ENCODE peak calls at places on chromosomes 4 and X, in eight cellular contexts. W is body of pancreas, I is A549, V is adrenal gland, N is GM12891, X is uterus, Y is GM12878, O is breast epithelium. G is an unnamed sample.

GRCh38 chr4:81426770-81427604 is 44.7 kb downstream of the RASGEF1B start:
- DNase-seq in W (no peak), I (no peak), V (no peak), N (no peak), X (no peak), Y (no peak), O (no peak), G (no peak)

GRCh38 chrX:45769919-45770582 is 569.4 kb upstream of the DIPK2B start:
- DNase-seq in W (peak; percentile 46), I (peak; percentile 86), V (peak; percentile 66), N (peak; percentile 20), X (peak; percentile 76), Y (peak; percentile 51), O (no peak), G (peak; percentile 2)

GRCh38 chrX:47222776-47223350 is 4.4 kb downstream of the CDK16 start:
- DNase-seq in W (no peak), I (no peak), V (peak; percentile 13), N (no peak), X (no peak), Y (no peak), O (no peak), G (no peak)

GRCh38 chrX:149699761-149700160 is 12.1 kb upstream of the MAGEA11 start:
- DNase-seq in W (no peak), I (no peak), V (no peak), N (no peak), X (no peak), Y (no peak), O (no peak), G (no peak)

GRCh38 chr4:3074846-3075651 is 568 bp downstream of the HTT start:
- DNase-seq in W (peak; percentile 48), I (peak; percentile 54), V (peak; percentile 64), N (no peak), X (peak; percentile 45), Y (no peak), O (peak; percentile 63), G (no peak)

GRCh38 chrX:131741103-131741581 is 197.3 kb downstream of the OR13H1 start:
- DNase-seq in W (no peak), I (peak; percentile 50), V (peak; percentile 76), N (no peak), X (peak; percentile 84), Y (peak; percentile 87), O (no peak), G (peak; percentile 11)

GRCh38 chr4:37389967-37390580 is 145.5 kb downstream of the NWD2 start:
- DNase-seq in W (peak; percentile 46), I (peak; percentile 46), V (no peak), N (no peak), X (no peak), Y (no peak), O (no peak), G (no peak)

GRCh38 chrX:53421772-53422090 is 723 bp downstream of the SMC1A start:
- DNase-seq in W (no peak), I (no peak), V (no peak), N (no peak), X (no peak), Y (no peak), O (no peak), G (no peak)

GRCh38 chrX:20274121-20274520 is 7.4 kb upstream of the RPS6KA3 start:
- DNase-seq in W (no peak), I (no peak), V (no peak), N (no peak), X (no peak), Y (no peak), O (no peak), G (no peak)

GRCh38 chr4:80790152-80790551 is 240.4 kb upstream of the BMP3 start:
- DNase-seq in W (no peak), I (no peak), V (no peak), N (no peak), X (no peak), Y (no peak), O (no peak), G (no peak)

GRCh38 chrX:30939928-30940327 is 50.9 kb upstream of the TAB3 start:
- DNase-seq in W (no peak), I (no peak), V (no peak), N (no peak), X (no peak), Y (no peak), O (no peak), G (no peak)

GRCh38 chr4:5780831-5781480 is 70.0 kb downstream of the EVC start:
- DNase-seq in W (no peak), I (no peak), V (no peak), N (no peak), X (no peak), Y (no peak), O (no peak), G (no peak)

GRCh38 chr4:26687728-26688127 is 103.8 kb downstream of the TBC1D19 start:
- DNase-seq in W (no peak), I (no peak), V (no peak), N (no peak), X (no peak), Y (no peak), O (no peak), G (no peak)

GRCh38 chr4:185592845-185593488 is 57.7 kb upstream of the PDLIM3 start:
- DNase-seq in W (no peak), I (peak; percentile 7), V (no peak), N (no peak), X (no peak), Y (no peak), O (no peak), G (no peak)

GRCh38 chr4:139454646-139455045 is 725 bp downstream of the RAB33B start:
- DNase-seq in W (no peak), I (no peak), V (no peak), N (no peak), X (no peak), Y (no peak), O (no peak), G (no peak)

GRCh38 chr4:102525099-102525498 is 23.9 kb downstream of the NFKB1 start:
- DNase-seq in W (no peak), I (no peak), V (no peak), N (no peak), X (no peak), Y (no peak), O (no peak), G (no peak)

GRCh38 chr4:105784761-105785160 is 76.2 kb downstream of the GSTCD start:
- DNase-seq in W (no peak), I (no peak), V (no peak), N (no peak), X (no peak), Y (no peak), O (no peak), G (no peak)

DNA sequence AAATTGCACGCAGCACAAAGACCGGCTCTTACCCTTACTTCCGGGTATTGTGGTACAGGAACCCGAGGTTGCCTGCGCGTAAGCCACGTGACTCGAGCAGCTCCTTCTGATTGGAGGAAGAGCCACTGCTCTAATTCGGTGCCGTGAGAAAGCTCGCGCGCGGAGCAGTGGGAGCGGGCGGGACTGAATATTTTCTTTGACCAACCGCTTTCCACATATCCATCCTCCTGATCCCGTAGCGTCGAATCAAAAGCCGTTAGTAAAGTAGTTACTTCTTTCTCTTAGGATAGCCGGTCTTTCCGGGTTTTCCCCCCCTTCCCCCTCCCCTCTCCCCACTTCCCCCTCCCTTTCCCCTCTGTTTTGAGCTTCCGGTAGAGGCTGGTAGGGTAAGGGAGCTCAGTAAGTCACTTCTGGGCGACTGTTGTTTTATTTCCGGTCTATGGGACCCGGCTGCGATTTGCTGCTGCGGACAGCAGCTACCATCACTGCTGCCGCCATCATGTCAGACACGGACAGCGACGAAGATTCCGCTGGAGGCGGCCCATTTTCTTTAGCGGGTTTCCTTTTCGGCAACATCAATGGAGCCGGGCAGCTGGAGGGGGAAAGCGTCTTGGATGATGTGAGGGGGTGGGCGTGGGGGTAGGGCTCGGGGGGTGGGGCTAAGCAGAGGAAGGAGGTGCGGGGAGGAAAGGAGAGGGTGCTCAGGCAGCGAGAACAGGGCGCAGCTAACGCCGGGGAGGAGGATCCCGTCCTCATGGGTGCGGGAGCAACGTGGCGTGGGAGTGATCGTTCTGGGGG is at the start of gene TAF1:
- DNase-seq in W (peak; percentile 92), I (peak; percentile 98), V (peak; percentile 97), N (peak; percentile 51), X (peak; percentile 91), Y (peak; percentile 95), O (peak; percentile 92), G (peak; percentile 60)
- TF ChIP-seq POLR2A in W (peak; percentile 75), I (peak; percentile 82), V (peak; percentile 83), N (no peak), X (peak; percentile 56), Y (peak; percentile 87), O (no peak), G (no peak)

GRCh38 chrX:21943460-21944135 is 3.1 kb downstream of the SMS start:
- DNase-seq in W (no peak), I (no peak), V (no peak), N (no peak), X (no peak), Y (no peak), O (no peak), G (no peak)

GRCh38 chrX:21944136-21944615 is 3.7 kb downstream of the SMS start:
- DNase-seq in W (no peak), I (no peak), V (no peak), N (no peak), X (no peak), Y (no peak), O (no peak), G (no peak)

GRCh38 chrX:21934414-21934813 is 6.1 kb upstream of the SMS start:
- DNase-seq in W (no peak), I (peak; percentile 10), V (no peak), N (no peak), X (no peak), Y (no peak), O (no peak), G (no peak)

GRCh38 chrX:21940356-21940829 is at the start of gene SMS:
- DNase-seq in W (peak; percentile 70), I (peak; percentile 82), V (peak; percentile 77), N (peak; percentile 39), X (peak; percentile 78), Y (no peak), O (peak; percentile 57), G (no peak)
- TF ChIP-seq POLR2A in W (peak; percentile 52), I (peak; percentile 37), V (peak; percentile 64), N (no peak), X (peak; percentile 68), Y (peak; percentile 73), O (no peak), G (no peak)

GRCh38 chr4:69800599-69800998 is 40.2 kb upstream of the SULT1B1 start:
- DNase-seq in W (no peak), I (no peak), V (no peak), N (no peak), X (no peak), Y (no peak), O (no peak), G (no peak)
- TF ChIP-seq POLR2A in W (no peak), I (no peak), V (no peak), N (no peak), X (no peak), Y (no peak), O (no peak), G (no peak)

GRCh38 chrX:15737957-15738685 is at the start of gene CA5B:
- DNase-seq in W (peak; percentile 97), I (peak; percentile 97), V (peak; percentile 97), N (peak; percentile 49), X (peak; percentile 95), Y (peak; percentile 87), O (peak; percentile 93), G (peak; percentile 83)

GRCh38 chrX:15739886-15740285 is 1.8 kb downstream of the CA5B start:
- DNase-seq in W (no peak), I (no peak), V (no peak), N (no peak), X (no peak), Y (no peak), O (no peak), G (no peak)

GRCh38 chrX:15738686-15739016 is 581 bp downstream of the CA5B start:
- DNase-seq in W (no peak), I (no peak), V (no peak), N (no peak), X (no peak), Y (no peak), O (no peak), G (no peak)

GRCh38 chrX:15737188-15737956 is 698 bp upstream of the CA5B start:
- DNase-seq in W (no peak), I (no peak), V (no peak), N (no peak), X (no peak), Y (no peak), O (no peak), G (no peak)
- TF ChIP-seq POLR2A in W (no peak), I (no peak), V (no peak), N (no peak), X (no peak), Y (no peak), O (no peak), G (no peak)